ENCODE peak calls at places on chromosome 12, in six cellular contexts. One of them, this sample, is unnamed.

GRCh38 chr12:123118397-123118945 is 32.4 kb downstream of the PITPNM2 start:
- DNase-seq in transverse colon: peak
- DNase-seq in tibial nerve: no peak
- DNase-seq in sigmoid colon: peak
- DNase-seq in lower leg skin: no peak
- DNase-seq in breast epithelium: no peak
- DNase-seq in this sample: no peak

GRCh38 chr12:93041416-93041815 is 112.3 kb upstream of the EEA1 start:
- DNase-seq in sigmoid colon: no peak
- DNase-seq in lower leg skin: no peak
- DNase-seq in tibial nerve: no peak
- DNase-seq in breast epithelium: no peak
- DNase-seq in transverse colon: no peak
- DNase-seq in this sample: no peak

GRCh38 chr12:100484178-100484886 is 10.7 kb downstream of the NR1H4 start:
- DNase-seq in breast epithelium: no peak
- DNase-seq in sigmoid colon: no peak
- DNase-seq in lower leg skin: no peak
- DNase-seq in transverse colon: no peak
- DNase-seq in tibial nerve: no peak
- DNase-seq in this sample: no peak

GRCh38 chr12:82687020-82687951 is 580 bp downstream of the TMTC2 start:
- DNase-seq in breast epithelium: peak
- DNase-seq in tibial nerve: no peak
- DNase-seq in lower leg skin: peak
- DNase-seq in transverse colon: peak
- DNase-seq in sigmoid colon: peak
- DNase-seq in this sample: no peak

GRCh38 chr12:52783563-52784316 is 6.6 kb upstream of the KRT76 start:
- DNase-seq in lower leg skin: no peak
- DNase-seq in breast epithelium: no peak
- DNase-seq in sigmoid colon: no peak
- DNase-seq in tibial nerve: no peak
- DNase-seq in transverse colon: no peak
- DNase-seq in this sample: no peak

GRCh38 chr12:69821441-69822204 is 3.4 kb upstream of the MYRFL start:
- DNase-seq in sigmoid colon: no peak
- DNase-seq in transverse colon: no peak
- DNase-seq in tibial nerve: no peak
- DNase-seq in lower leg skin: no peak
- DNase-seq in breast epithelium: no peak
- DNase-seq in this sample: no peak

GRCh38 chr12:90015228-90015627 is 306.6 kb upstream of the ATP2B1 start:
- DNase-seq in breast epithelium: no peak
- DNase-seq in lower leg skin: no peak
- DNase-seq in sigmoid colon: no peak
- DNase-seq in tibial nerve: no peak
- DNase-seq in transverse colon: no peak
- DNase-seq in this sample: no peak

GRCh38 chr12:52361553-52361952 is 5.7 kb downstream of the KRT85 start:
- DNase-seq in sigmoid colon: peak
- DNase-seq in transverse colon: no peak
- DNase-seq in lower leg skin: no peak
- DNase-seq in tibial nerve: no peak
- DNase-seq in breast epithelium: no peak
- DNase-seq in this sample: no peak

GRCh38 chr12:70386771-70387170 is 20.7 kb downstream of the KCNMB4 start:
- DNase-seq in sigmoid colon: no peak
- DNase-seq in lower leg skin: no peak
- DNase-seq in transverse colon: no peak
- DNase-seq in tibial nerve: no peak
- DNase-seq in breast epithelium: no peak
- DNase-seq in this sample: no peak

GRCh38 chr12:4767181-4767580 is 47.0 kb downstream of the GALNT8 start:
- DNase-seq in sigmoid colon: no peak
- DNase-seq in breast epithelium: no peak
- DNase-seq in lower leg skin: no peak
- DNase-seq in tibial nerve: no peak
- DNase-seq in transverse colon: no peak
- DNase-seq in this sample: no peak

GRCh38 chr12:20627001-20627588 is 68.0 kb upstream of the SLCO1C1 start:
- DNase-seq in tibial nerve: no peak
- DNase-seq in lower leg skin: no peak
- DNase-seq in transverse colon: peak
- DNase-seq in sigmoid colon: no peak
- DNase-seq in breast epithelium: no peak
- DNase-seq in this sample: no peak

GRCh38 chr12:58347188-58347587 is 405.8 kb downstream of the ATP23 start:
- DNase-seq in transverse colon: no peak
- DNase-seq in sigmoid colon: no peak
- DNase-seq in lower leg skin: no peak
- DNase-seq in breast epithelium: no peak
- DNase-seq in tibial nerve: no peak
- DNase-seq in this sample: no peak

GRCh38 chr12:94603434-94604068 is 46.8 kb downstream of the TMCC3 start:
- DNase-seq in lower leg skin: no peak
- DNase-seq in transverse colon: peak
- DNase-seq in tibial nerve: peak
- DNase-seq in breast epithelium: no peak
- DNase-seq in sigmoid colon: no peak
- DNase-seq in this sample: no peak

GRCh38 chr12:122062832-122063690 is 15.5 kb upstream of the MLXIP start:
- DNase-seq in breast epithelium: no peak
- DNase-seq in tibial nerve: peak
- DNase-seq in sigmoid colon: peak
- DNase-seq in transverse colon: peak
- DNase-seq in lower leg skin: peak
- DNase-seq in this sample: no peak

GRCh38 chr12:25018146-25018545 is 69.2 kb upstream of the BCAT1 start:
- DNase-seq in lower leg skin: no peak
- DNase-seq in tibial nerve: no peak
- DNase-seq in breast epithelium: no peak
- DNase-seq in transverse colon: no peak
- DNase-seq in sigmoid colon: no peak
- DNase-seq in this sample: no peak

GRCh38 chr12:64102339-64102738 is 119.8 kb downstream of the KICS2 start:
- DNase-seq in breast epithelium: no peak
- DNase-seq in tibial nerve: no peak
- DNase-seq in sigmoid colon: no peak
- DNase-seq in transverse colon: no peak
- DNase-seq in lower leg skin: no peak
- DNase-seq in this sample: no peak

GRCh38 chr12:76713986-76714385 is 49.9 kb upstream of the ZDHHC17 start:
- DNase-seq in transverse colon: no peak
- DNase-seq in sigmoid colon: no peak
- DNase-seq in tibial nerve: no peak
- DNase-seq in lower leg skin: no peak
- DNase-seq in breast epithelium: no peak
- DNase-seq in this sample: no peak

GRCh38 chr12:111057726-111058125 is 137.3 kb upstream of the MYL2 start:
- DNase-seq in lower leg skin: no peak
- DNase-seq in transverse colon: no peak
- DNase-seq in breast epithelium: peak
- DNase-seq in tibial nerve: no peak
- DNase-seq in sigmoid colon: no peak
- DNase-seq in this sample: no peak

GRCh38 chr12:111055181-111055880 is 135.0 kb upstream of the MYL2 start:
- DNase-seq in tibial nerve: no peak
- DNase-seq in sigmoid colon: peak
- DNase-seq in lower leg skin: no peak
- DNase-seq in transverse colon: no peak
- DNase-seq in breast epithelium: no peak
- DNase-seq in this sample: no peak

GRCh38 chr12:111056618-111057521 is 136.5 kb upstream of the MYL2 start:
- DNase-seq in transverse colon: peak
- DNase-seq in breast epithelium: no peak
- DNase-seq in lower leg skin: peak
- DNase-seq in sigmoid colon: peak
- DNase-seq in tibial nerve: peak
- DNase-seq in this sample: no peak
- TF ChIP-seq POLR2A in transverse colon: no peak
- TF ChIP-seq POLR2A in breast epithelium: no peak
- TF ChIP-seq POLR2A in lower leg skin: no peak
- TF ChIP-seq POLR2A in sigmoid colon: no peak
- TF ChIP-seq POLR2A in tibial nerve: no peak
- TF ChIP-seq POLR2A in this sample: no peak

DNA sequence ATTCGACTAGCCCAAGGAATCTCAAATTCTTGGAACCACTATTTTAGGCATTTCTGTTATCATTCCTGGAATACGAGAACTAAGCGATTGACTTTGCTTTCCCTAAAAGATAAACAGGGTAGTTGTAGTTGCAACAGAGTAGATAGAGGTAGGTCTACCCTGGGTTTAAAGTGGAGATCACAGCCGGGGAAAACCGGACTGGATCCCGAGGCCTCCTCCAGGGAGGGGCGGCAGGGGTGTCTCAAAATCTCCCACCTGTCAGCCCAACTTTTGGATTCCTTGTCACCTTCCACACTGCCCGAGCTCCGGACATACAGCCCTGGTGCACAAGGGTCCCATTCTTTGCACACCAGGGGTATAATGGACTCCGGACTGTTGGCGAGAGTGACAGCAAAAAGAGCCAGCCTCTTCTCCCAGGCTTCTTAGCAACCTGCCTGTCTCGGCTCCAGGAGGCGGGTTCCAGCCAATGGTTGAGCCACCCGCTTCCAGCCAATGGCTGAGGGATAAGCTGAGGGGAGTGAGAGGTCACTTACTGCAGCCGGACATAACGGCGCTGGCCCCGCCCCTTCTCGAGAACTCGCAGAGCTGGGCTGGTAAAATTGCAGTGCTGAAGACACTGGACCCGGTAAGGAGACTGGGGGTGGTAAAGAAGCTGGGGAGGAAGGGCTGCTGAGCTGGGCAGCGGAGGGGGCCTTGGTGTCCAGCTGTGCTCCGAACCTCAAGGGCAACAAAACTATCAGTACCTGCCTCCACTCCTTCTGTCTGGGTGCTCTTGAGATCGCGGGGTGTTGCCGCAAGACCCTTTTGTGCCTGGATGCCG is at the start of gene SUOX:
- DNase-seq in breast epithelium: peak
- DNase-seq in lower leg skin: peak
- DNase-seq in sigmoid colon: peak
- DNase-seq in tibial nerve: peak
- DNase-seq in transverse colon: peak
- DNase-seq in this sample: peak
- TF ChIP-seq POLR2A in breast epithelium: peak
- TF ChIP-seq POLR2A in lower leg skin: no peak
- TF ChIP-seq POLR2A in sigmoid colon: peak
- TF ChIP-seq POLR2A in tibial nerve: peak
- TF ChIP-seq POLR2A in transverse colon: peak
- TF ChIP-seq POLR2A in this sample: peak

GRCh38 chr12:22169281-22169824 is 123.3 kb downstream of the CMAS start:
- DNase-seq in tibial nerve: no peak
- DNase-seq in lower leg skin: no peak
- DNase-seq in breast epithelium: no peak
- DNase-seq in transverse colon: no peak
- DNase-seq in sigmoid colon: no peak
- DNase-seq in this sample: no peak

GRCh38 chr12:22172501-22172900 is 126.5 kb downstream of the CMAS start:
- DNase-seq in tibial nerve: no peak
- DNase-seq in breast epithelium: no peak
- DNase-seq in transverse colon: no peak
- DNase-seq in lower leg skin: no peak
- DNase-seq in sigmoid colon: no peak
- DNase-seq in this sample: no peak

GRCh38 chr12:22173154-22173553 is 127.1 kb downstream of the CMAS start:
- DNase-seq in lower leg skin: no peak
- DNase-seq in transverse colon: no peak
- DNase-seq in sigmoid colon: no peak
- DNase-seq in breast epithelium: no peak
- DNase-seq in tibial nerve: no peak
- DNase-seq in this sample: no peak
- TF ChIP-seq POLR2A in lower leg skin: no peak
- TF ChIP-seq POLR2A in transverse colon: no peak
- TF ChIP-seq POLR2A in sigmoid colon: no peak
- TF ChIP-seq POLR2A in breast epithelium: no peak
- TF ChIP-seq POLR2A in tibial nerve: no peak
- TF ChIP-seq POLR2A in this sample: no peak

GRCh38 chr12:49556391-49557186 is 11.4 kb downstream of the MCRS1 start:
- DNase-seq in transverse colon: no peak
- DNase-seq in breast epithelium: no peak
- DNase-seq in lower leg skin: no peak
- DNase-seq in sigmoid colon: no peak
- DNase-seq in tibial nerve: no peak
- DNase-seq in this sample: no peak
- TF ChIP-seq POLR2A in transverse colon: no peak
- TF ChIP-seq POLR2A in breast epithelium: no peak
- TF ChIP-seq POLR2A in lower leg skin: no peak
- TF ChIP-seq POLR2A in sigmoid colon: no peak
- TF ChIP-seq POLR2A in tibial nerve: no peak
- TF ChIP-seq POLR2A in this sample: no peak

This sample was measured in esophagus squamous epithelium.